ENCODE peak calls at places on chromosomes 4 and X, in seven cellular contexts. Z is suprapubic skin, J is AG04450, X is prostate gland, F is IMR-90, H is endodermal cell, G is testis. S is an unnamed sample.

GRCh38 chr4:6644792-6645530 is 4.5 kb downstream of the MRFAP1 start:
- DNase-seq in J (no peak), X (no peak), G (no peak), Z (peak), H (no peak), F (no peak), S (no peak)

GRCh38 chr4:119750771-119751170 is 122.2 kb upstream of the PDE5A start:
- DNase-seq in F (peak), Z (no peak), J (no peak), G (no peak), X (no peak), H (no peak), S (no peak)

GRCh38 chrX:21658152-21658737 is at the start of gene KLHL34:
- DNase-seq in F (no peak), X (no peak), J (no peak), H (no peak), G (no peak), Z (no peak), S (no peak)

GRCh38 chr4:2691952-2692435 is 64.1 kb downstream of the TNIP2 start:
- DNase-seq in F (no peak), J (no peak), G (no peak), X (no peak), H (no peak), Z (no peak), S (no peak)

GRCh38 chrX:133979641-133980230 is 5.7 kb downstream of the GPC3 start:
- DNase-seq in G (no peak), X (no peak), H (no peak), J (no peak), F (no peak), Z (no peak), S (no peak)

GRCh38 chr4:3808597-3808996 is 42.4 kb downstream of the ADRA2C start:
- DNase-seq in X (no peak), H (no peak), G (no peak), F (no peak), Z (no peak), J (no peak), S (no peak)

GRCh38 chr4:140152760-140153418 is 1.1 kb downstream of the MAML3 start:
- DNase-seq in G (peak), H (peak), Z (peak), X (peak), J (no peak), F (peak), S (peak)

GRCh38 chr4:114267976-114268375 is 288.5 kb upstream of the ARSJ start:
- DNase-seq in J (no peak), F (no peak), G (no peak), X (no peak), Z (no peak), H (no peak), S (no peak)

GRCh38 chr4:86657910-86658309 is 63.8 kb downstream of the PTPN13 start:
- DNase-seq in J (no peak), G (no peak), X (no peak), F (no peak), Z (no peak), H (no peak), S (no peak)

GRCh38 chrX:41275661-41276609 is 58.0 kb upstream of the DDX3X start:
- DNase-seq in F (peak), Z (peak), J (no peak), G (peak), H (peak), X (peak), S (peak)

GRCh38 chr4:165379662-165380061 is 854 bp downstream of the CPE start:
- DNase-seq in X (peak), G (peak), H (peak), F (no peak), J (no peak), Z (no peak), S (peak)

GRCh38 chrX:71616672-71617529 is 1.4 kb downstream of the CXCR3 start:
- DNase-seq in J (no peak), H (peak), X (no peak), F (no peak), G (no peak), Z (no peak), S (no peak)

GRCh38 chr4:23114538-23114937 is 421.8 kb downstream of the GBA3 start:
- DNase-seq in J (no peak), F (no peak), H (no peak), G (no peak), X (no peak), Z (no peak), S (no peak)

GRCh38 chr4:58587856-58588255 is 1477.7 kb upstream of the IGFBP7 start:
- DNase-seq in G (no peak), J (no peak), Z (no peak), F (no peak), H (no peak), X (no peak), S (no peak)

GRCh38 chr4:176939445-176939844 is 146.7 kb upstream of the VEGFC start:
- DNase-seq in J (no peak), H (no peak), G (no peak), Z (no peak), X (no peak), F (peak), S (no peak)

DNA sequence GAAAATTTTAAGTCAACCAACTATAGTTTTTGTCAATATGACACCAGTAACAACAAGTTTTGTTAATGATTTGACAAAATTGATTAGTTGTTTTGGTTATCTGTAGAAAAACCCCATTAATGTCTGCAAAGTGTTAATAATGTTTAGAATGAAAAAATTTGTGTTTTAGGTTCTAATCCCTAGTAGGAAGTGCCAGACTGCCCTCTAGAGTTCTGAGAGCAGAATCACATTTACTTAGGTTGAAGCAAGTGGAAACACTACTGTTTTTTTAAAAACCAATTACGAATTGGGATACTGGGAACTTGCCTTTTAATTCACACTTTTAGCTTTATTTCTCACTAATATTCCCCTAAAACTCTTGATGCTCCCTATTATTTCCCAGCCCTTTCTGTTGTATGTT is 101.1 kb upstream of the CYLC1 start:
- DNase-seq in X (no peak), Z (no peak), J (no peak), G (no peak), H (no peak), F (peak), S (no peak)
- TF ChIP-seq CTCF in X (no peak), Z (no peak), J (no peak), G (no peak), H (peak), F (peak), S (peak)

GRCh38 chr4:20326977-20327376 is 75.3 kb downstream of the SLIT2 start:
- DNase-seq in H (no peak), F (peak), X (no peak), Z (no peak), G (no peak), J (no peak), S (no peak)
- H3K27ac ChIP-seq in H (no peak), F (no peak), X (no peak), Z (no peak), G (no peak), J (no peak), S (no peak)

GRCh38 chr4:71267244-71267643 is 71.6 kb upstream of the SLC4A4 start:
- DNase-seq in F (peak), G (no peak), Z (no peak), J (no peak), X (no peak), H (no peak), S (no peak)
- H3K4me3 ChIP-seq in F (no peak), G (no peak), Z (no peak), J (no peak), X (no peak), H (no peak), S (no peak)

DNA sequence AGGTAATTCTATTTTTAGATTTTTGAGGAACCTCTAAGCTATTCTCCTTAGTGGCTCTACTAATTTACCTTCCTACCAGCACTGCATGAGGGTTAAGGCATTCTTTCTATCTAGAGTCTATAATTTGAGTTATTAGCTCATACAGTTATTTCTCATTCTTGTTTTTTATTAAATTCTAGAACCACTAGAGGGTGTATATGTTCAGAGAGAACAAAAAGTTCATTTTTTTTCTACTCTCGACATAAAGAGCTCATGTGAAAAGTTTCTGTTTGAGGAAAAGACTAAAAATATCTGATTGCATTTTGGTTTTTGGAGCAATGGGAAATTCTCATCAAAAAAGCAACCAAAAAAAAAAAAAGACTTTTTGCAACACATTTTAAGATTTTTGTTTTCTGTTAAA is 57.0 kb upstream of the LRAT start:
- DNase-seq in J (no peak), G (no peak), F (no peak), Z (no peak), X (no peak), H (no peak), S (no peak)
- TF ChIP-seq CTCF in J (peak), G (no peak), F (peak), Z (no peak), X (no peak), H (peak), S (peak)

DNA sequence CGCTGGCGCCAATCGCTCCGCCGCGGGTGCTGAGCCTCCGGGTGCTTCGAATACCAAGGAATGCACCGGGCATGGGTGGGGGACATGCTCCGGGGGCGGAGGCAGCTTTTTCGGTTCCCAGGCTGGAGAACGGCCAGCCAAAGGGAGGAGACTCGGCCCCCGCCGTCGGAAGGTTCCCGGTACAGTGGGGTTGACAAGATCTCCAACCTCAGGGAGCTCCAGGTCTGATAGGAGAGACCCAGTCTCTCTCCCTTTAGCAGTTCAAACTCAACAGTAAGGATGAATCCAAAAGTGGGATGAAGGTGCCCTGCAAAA is 29.1 kb upstream of the BCORL1 start:
- DNase-seq in J (no peak), X (no peak), Z (no peak), H (peak), F (no peak), G (no peak), S (no peak)
- H3K27ac ChIP-seq in J (no peak), X (no peak), Z (no peak), H (no peak), F (no peak), G (no peak), S (no peak)